ENCODE peak calls at places on chromosomes 1 and 21, in seven cellular contexts. One of them, this sample, is unnamed.

GRCh38 chr1:3491291-3492246 is 37.1 kb downstream of the ARHGEF16 start:
- DNase-seq in fibroblast of villous mesenchyme: peak
- DNase-seq in WERI-Rb-1: peak
- DNase-seq in T47D: peak
- DNase-seq in CD4-positive, CD25-positive, alpha-beta regulatory T cell: peak
- DNase-seq in GF-D8: no peak
- DNase-seq in activated CD4-positive, alpha-beta T cell treated with anti-CD3 and anti-CD28 coated beads for 24 hours: peak
- DNase-seq in this sample: peak

GRCh38 chr1:6490181-6491075 is 1.0 kb downstream of the PLEKHG5 start:
- DNase-seq in WERI-Rb-1: peak
- DNase-seq in T47D: peak
- DNase-seq in CD4-positive, CD25-positive, alpha-beta regulatory T cell: peak
- DNase-seq in fibroblast of villous mesenchyme: peak
- DNase-seq in activated CD4-positive, alpha-beta T cell treated with anti-CD3 and anti-CD28 coated beads for 24 hours: peak
- DNase-seq in GF-D8: peak
- DNase-seq in this sample: peak

GRCh38 chr21:44800103-44800502 is 1.5 kb downstream of the UBE2G2 start:
- DNase-seq in fibroblast of villous mesenchyme: peak
- DNase-seq in activated CD4-positive, alpha-beta T cell treated with anti-CD3 and anti-CD28 coated beads for 24 hours: no peak
- DNase-seq in CD4-positive, CD25-positive, alpha-beta regulatory T cell: no peak
- DNase-seq in T47D: peak
- DNase-seq in GF-D8: no peak
- DNase-seq in WERI-Rb-1: peak
- DNase-seq in this sample: peak

GRCh38 chr1:237181731-237182317 is 139.8 kb downstream of the RYR2 start:
- DNase-seq in GF-D8: no peak
- DNase-seq in fibroblast of villous mesenchyme: peak
- DNase-seq in CD4-positive, CD25-positive, alpha-beta regulatory T cell: no peak
- DNase-seq in WERI-Rb-1: no peak
- DNase-seq in activated CD4-positive, alpha-beta T cell treated with anti-CD3 and anti-CD28 coated beads for 24 hours: no peak
- DNase-seq in T47D: no peak
- DNase-seq in this sample: no peak

GRCh38 chr1:166307261-166308188 is 140.7 kb upstream of the FAM78B start:
- DNase-seq in GF-D8: no peak
- DNase-seq in activated CD4-positive, alpha-beta T cell treated with anti-CD3 and anti-CD28 coated beads for 24 hours: no peak
- DNase-seq in WERI-Rb-1: peak
- DNase-seq in fibroblast of villous mesenchyme: no peak
- DNase-seq in T47D: no peak
- DNase-seq in CD4-positive, CD25-positive, alpha-beta regulatory T cell: no peak
- DNase-seq in this sample: no peak

GRCh38 chr1:158999301-159000069 is 10.2 kb upstream of the IFI16 start:
- DNase-seq in activated CD4-positive, alpha-beta T cell treated with anti-CD3 and anti-CD28 coated beads for 24 hours: no peak
- DNase-seq in WERI-Rb-1: no peak
- DNase-seq in fibroblast of villous mesenchyme: peak
- DNase-seq in T47D: no peak
- DNase-seq in CD4-positive, CD25-positive, alpha-beta regulatory T cell: no peak
- DNase-seq in GF-D8: no peak
- DNase-seq in this sample: peak

GRCh38 chr1:233908092-233908491 is 3.6 kb downstream of the SLC35F3 start:
- DNase-seq in T47D: no peak
- DNase-seq in WERI-Rb-1: no peak
- DNase-seq in CD4-positive, CD25-positive, alpha-beta regulatory T cell: no peak
- DNase-seq in activated CD4-positive, alpha-beta T cell treated with anti-CD3 and anti-CD28 coated beads for 24 hours: no peak
- DNase-seq in GF-D8: no peak
- DNase-seq in fibroblast of villous mesenchyme: no peak
- DNase-seq in this sample: no peak

GRCh38 chr1:9482403-9482802 is 56.9 kb upstream of the SLC25A33 start:
- DNase-seq in activated CD4-positive, alpha-beta T cell treated with anti-CD3 and anti-CD28 coated beads for 24 hours: no peak
- DNase-seq in T47D: no peak
- DNase-seq in GF-D8: no peak
- DNase-seq in WERI-Rb-1: no peak
- DNase-seq in CD4-positive, CD25-positive, alpha-beta regulatory T cell: no peak
- DNase-seq in fibroblast of villous mesenchyme: peak
- DNase-seq in this sample: no peak

GRCh38 chr21:17829472-17829871 is 10.3 kb upstream of the C21orf91 start:
- DNase-seq in activated CD4-positive, alpha-beta T cell treated with anti-CD3 and anti-CD28 coated beads for 24 hours: no peak
- DNase-seq in CD4-positive, CD25-positive, alpha-beta regulatory T cell: no peak
- DNase-seq in GF-D8: no peak
- DNase-seq in WERI-Rb-1: no peak
- DNase-seq in T47D: no peak
- DNase-seq in fibroblast of villous mesenchyme: peak
- DNase-seq in this sample: no peak

GRCh38 chr1:165635329-165635728 is 4.3 kb downstream of the MGST3 start:
- DNase-seq in fibroblast of villous mesenchyme: no peak
- DNase-seq in CD4-positive, CD25-positive, alpha-beta regulatory T cell: no peak
- DNase-seq in activated CD4-positive, alpha-beta T cell treated with anti-CD3 and anti-CD28 coated beads for 24 hours: no peak
- DNase-seq in GF-D8: no peak
- DNase-seq in WERI-Rb-1: no peak
- DNase-seq in T47D: no peak
- DNase-seq in this sample: no peak

GRCh38 chr1:78122389-78122788 is 76.6 kb downstream of the GIPC2 start:
- DNase-seq in T47D: no peak
- DNase-seq in WERI-Rb-1: no peak
- DNase-seq in fibroblast of villous mesenchyme: no peak
- DNase-seq in GF-D8: no peak
- DNase-seq in CD4-positive, CD25-positive, alpha-beta regulatory T cell: no peak
- DNase-seq in activated CD4-positive, alpha-beta T cell treated with anti-CD3 and anti-CD28 coated beads for 24 hours: no peak
- DNase-seq in this sample: no peak

GRCh38 chr1:45604239-45604638 is 19.6 kb downstream of the CCDC17 start:
- DNase-seq in T47D: no peak
- DNase-seq in CD4-positive, CD25-positive, alpha-beta regulatory T cell: no peak
- DNase-seq in activated CD4-positive, alpha-beta T cell treated with anti-CD3 and anti-CD28 coated beads for 24 hours: no peak
- DNase-seq in GF-D8: no peak
- DNase-seq in fibroblast of villous mesenchyme: no peak
- DNase-seq in WERI-Rb-1: no peak
- DNase-seq in this sample: no peak

GRCh38 chr1:221315330-221315729 is 426.6 kb downstream of the DUSP10 start:
- DNase-seq in WERI-Rb-1: no peak
- DNase-seq in GF-D8: no peak
- DNase-seq in fibroblast of villous mesenchyme: peak
- DNase-seq in activated CD4-positive, alpha-beta T cell treated with anti-CD3 and anti-CD28 coated beads for 24 hours: no peak
- DNase-seq in T47D: no peak
- DNase-seq in CD4-positive, CD25-positive, alpha-beta regulatory T cell: no peak
- DNase-seq in this sample: peak

GRCh38 chr1:33081554-33082305 is 777 bp downstream of the AZIN2 start:
- DNase-seq in WERI-Rb-1: no peak
- DNase-seq in T47D: no peak
- DNase-seq in activated CD4-positive, alpha-beta T cell treated with anti-CD3 and anti-CD28 coated beads for 24 hours: no peak
- DNase-seq in GF-D8: no peak
- DNase-seq in CD4-positive, CD25-positive, alpha-beta regulatory T cell: no peak
- DNase-seq in fibroblast of villous mesenchyme: no peak
- DNase-seq in this sample: no peak

GRCh38 chr1:8862528-8862927 is 16.0 kb downstream of the ENO1 start:
- DNase-seq in WERI-Rb-1: peak
- DNase-seq in fibroblast of villous mesenchyme: no peak
- DNase-seq in CD4-positive, CD25-positive, alpha-beta regulatory T cell: peak
- DNase-seq in GF-D8: no peak
- DNase-seq in activated CD4-positive, alpha-beta T cell treated with anti-CD3 and anti-CD28 coated beads for 24 hours: no peak
- DNase-seq in T47D: no peak
- DNase-seq in this sample: no peak

GRCh38 chr1:156772728-156773497 is 5.6 kb downstream of the PRCC start:
- DNase-seq in T47D: no peak
- DNase-seq in activated CD4-positive, alpha-beta T cell treated with anti-CD3 and anti-CD28 coated beads for 24 hours: no peak
- DNase-seq in GF-D8: no peak
- DNase-seq in WERI-Rb-1: no peak
- DNase-seq in CD4-positive, CD25-positive, alpha-beta regulatory T cell: no peak
- DNase-seq in fibroblast of villous mesenchyme: peak
- DNase-seq in this sample: no peak